ENCODE peak calls at places on chromosome 4, in five cellular contexts. J is lung, I is HAP-1, F is foreskin keratinocyte, B is mesendoderm. K is an unnamed sample. For H3K27me3, the result is how much of the 10 kb centered on the place peaks cover.

GRCh38 chr4:156734965-156735895 is 236.4 kb downstream of the PDGFC start:
- DNase-seq in J (no peak), F (peak), I (no peak), B (no peak), K (no peak)

GRCh38 chr4:39151120-39151713 is 31.1 kb upstream of the WDR19 start:
- DNase-seq in F (no peak), I (no peak), J (no peak), B (peak), K (no peak)

GRCh38 chr4:1012031-1012739 is 759 bp downstream of the FGFRL1 start:
- DNase-seq in J (peak), B (peak), F (no peak), I (peak), K (no peak)

GRCh38 chr4:136395212-136395722 is 1137.0 kb downstream of the PCDH18 start:
- DNase-seq in J (no peak), B (no peak), I (no peak), F (no peak), K (no peak)

GRCh38 chr4:8896506-8896905 is 24.9 kb upstream of the HMX1 start:
- DNase-seq in J (no peak), F (no peak), I (no peak), B (no peak), K (no peak)

GRCh38 chr4:165343353-165344191 is 16.1 kb downstream of the MSMO1 start:
- DNase-seq in B (peak), J (no peak), F (peak), I (no peak), K (no peak)

GRCh38 chr4:93791570-93792195 is 36.9 kb upstream of the ATOH1 start:
- DNase-seq in F (peak), B (peak), J (peak), I (peak), K (peak)

GRCh38 chr4:126957555-126958440 is 675.0 kb upstream of the INTU start:
- DNase-seq in J (no peak), I (peak), B (no peak), F (no peak), K (no peak)

GRCh38 chr4:138839574-138839973 is 176.0 kb upstream of the NOCT start:
- DNase-seq in I (no peak), B (no peak), J (no peak), F (no peak), K (no peak)

GRCh38 chr4:60992037-60992436 is 208.1 kb upstream of the ADGRL3 start:
- DNase-seq in I (no peak), J (no peak), B (no peak), F (peak), K (no peak)

GRCh38 chr4:123871351-123871750 is 474.8 kb downstream of the SPRY1 start:
- DNase-seq in J (no peak), B (peak), F (no peak), I (no peak), K (no peak)

GRCh38 chr4:24780936-24781538 is 14.3 kb upstream of the SOD3 start:
- DNase-seq in B (no peak), I (no peak), F (no peak), J (no peak), K (no peak)

GRCh38 chr4:28675582-28675981 is 1814.9 kb downstream of the STIM2 start:
- DNase-seq in F (peak), J (no peak), B (no peak), I (no peak), K (no peak)

GRCh38 chr4:160523236-160523635 is 1420.4 kb downstream of the RAPGEF2 start:
- DNase-seq in J (no peak), B (no peak), F (no peak), I (no peak), K (no peak)

GRCh38 chr4:110484767-110485166 is 8.8 kb downstream of the ENPEP start:
- DNase-seq in F (peak), B (peak), I (no peak), J (no peak), K (no peak)

GRCh38 chr4:8280158-8280875 is 10.8 kb downstream of the HTRA3 start:
- DNase-seq in F (no peak), B (no peak), I (no peak), J (no peak), K (no peak)

GRCh38 chr4:150794706-150795105 is 212.8 kb downstream of the MAB21L2 start:
- DNase-seq in J (no peak), B (no peak), I (no peak), F (no peak), K (no peak)

GRCh38 chr4:171203425-171203824 is 609.8 kb upstream of the GALNTL6 start:
- DNase-seq in F (peak), B (peak), I (no peak), J (no peak), K (no peak)

DNA sequence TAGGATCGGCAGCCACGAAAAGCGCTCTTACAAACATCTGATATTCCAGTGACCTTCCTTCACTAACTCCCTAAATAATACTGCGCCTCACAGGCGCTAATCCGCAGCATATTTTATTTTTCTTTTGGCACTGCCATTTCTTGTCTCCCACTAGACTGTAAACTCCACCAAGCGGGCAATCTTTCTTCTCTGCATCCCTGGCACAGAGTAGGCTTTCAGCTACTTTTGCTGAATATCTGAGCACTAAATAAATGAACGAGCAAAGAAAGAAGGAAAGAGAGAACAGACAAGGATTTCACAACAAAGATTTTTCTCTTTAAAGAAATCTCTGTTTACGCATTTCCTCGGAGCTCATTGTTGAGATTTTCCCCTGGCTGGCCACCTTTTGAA is 12.7 kb downstream of the NKX3-2 start:
- DNase-seq in J (no peak), F (no peak), B (no peak), I (no peak), K (no peak)
- H3K27me3 ChIP-seq in J (under half), F (half or more), B (half or more), I (under half), K (under half)

GRCh38 chr4:185016101-185016940 is 2.0 kb upstream of the HELT start:
- DNase-seq in J (no peak), B (peak), F (no peak), I (no peak), K (no peak)
- H3K27me3 ChIP-seq in J (under half), B (half or more), F (half or more), I (half or more), K (half or more)

GRCh38 chr4:2419814-2420213 is 1.1 kb downstream of the CFAP99 start:
- DNase-seq in B (no peak), I (no peak), F (no peak), J (no peak), K (no peak)

GRCh38 chr4:2416564-2417195 is 1.8 kb downstream of the ZFYVE28 start:
- DNase-seq in F (no peak), I (peak), J (no peak), B (peak), K (no peak)

GRCh38 chr4:2417196-2417764 is 1.2 kb downstream of the ZFYVE28 start:
- DNase-seq in J (no peak), F (no peak), I (no peak), B (no peak), K (no peak)

GRCh38 chr4:2418652-2419571 is at the start of gene CFAP99:
- DNase-seq in J (peak), F (peak), B (peak), I (peak), K (peak)

DNA sequence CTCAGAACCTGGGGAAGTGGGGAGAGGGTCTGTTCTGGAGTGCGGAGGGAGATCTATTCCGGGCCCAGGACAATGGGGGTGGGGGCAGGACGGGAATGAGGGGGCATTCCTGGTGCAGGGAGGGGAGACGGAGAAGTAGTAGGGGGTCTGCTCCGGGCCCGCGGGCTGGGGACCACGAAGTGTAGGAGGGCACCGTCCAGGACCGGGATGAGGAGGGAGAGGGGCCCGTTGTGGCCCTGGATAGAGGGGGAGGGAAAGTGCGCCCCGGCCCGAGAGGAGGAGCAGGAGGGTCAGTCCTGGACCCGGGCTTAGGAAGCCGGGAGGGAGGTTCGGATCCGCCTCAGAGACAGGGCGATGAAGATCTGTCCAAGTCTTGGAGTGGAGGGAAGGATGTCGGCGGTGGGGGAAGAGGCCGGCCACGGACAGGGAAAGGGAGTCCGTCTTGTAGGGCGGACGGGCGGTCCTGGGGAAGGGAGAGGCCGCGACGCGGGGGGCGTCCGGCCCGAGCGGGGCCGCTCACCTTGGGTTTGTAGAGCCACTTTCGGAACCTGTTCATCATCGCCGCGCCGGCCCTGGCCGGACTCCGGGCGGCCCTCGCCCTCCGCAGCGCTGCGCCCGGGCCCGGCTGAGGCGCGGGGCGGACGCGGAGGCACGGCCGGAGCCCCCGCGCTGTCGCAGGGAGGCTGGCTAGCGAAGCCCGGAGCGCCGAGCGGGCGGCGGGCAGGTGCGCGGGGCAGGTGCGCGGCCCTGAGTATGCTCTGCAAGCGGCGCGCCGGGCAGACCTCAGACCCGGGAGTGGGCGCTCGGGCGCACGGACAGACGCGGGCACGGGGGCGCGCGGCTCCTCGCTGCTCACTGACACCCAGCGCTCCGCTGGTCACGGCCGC is at the start of gene ZFYVE28:
- DNase-seq in F (no peak), B (no peak), I (no peak), J (no peak), K (no peak)
- H3K27me3 ChIP-seq in F (half or more), B (under half), I (under half), J (under half), K (under half)

GRCh38 chr4:2503809-2504208 is 32.6 kb upstream of the FAM193A start:
- DNase-seq in F (no peak), I (no peak), J (no peak), B (no peak), K (no peak)
- H3K27me3 ChIP-seq in F (under half), I (under half), J (under half), B (under half), K (under half)